ENCODE peak calls at places on chromosomes 7 and 10, in nine cellular contexts. F is glutamatergic neuron, R is testis, T is RPMI7951, P is GDM1, B is NCI-H1092 treated with DMSO at 0.1 percent for 48 hours, V is mammary epithelial cell, U is GM20000, J is DMS 273 treated with DMSO at 0.1 percent for 48 hours. N is an unnamed sample.

GRCh38 chr7:2571409-2571808 is 12.6 kb downstream of the IQCE start:
- DNase-seq in F (no peak), V (no peak), J (no peak), U (no peak), T (no peak), P (no peak), R (no peak), B (no peak), N (no peak)

GRCh38 chr7:919114-919442 is 35.4 kb downstream of the ADAP1 start:
- DNase-seq in P (no peak), U (no peak), J (no peak), F (peak; percentile 9), B (no peak), V (no peak), T (no peak), R (no peak), N (no peak)

GRCh38 chr10:15320522-15321203 is 50.4 kb downstream of the FAM171A1 start:
- DNase-seq in B (no peak), R (no peak), T (no peak), V (no peak), J (no peak), U (no peak), P (no peak), F (no peak), N (no peak)

GRCh38 chr7:115096262-115096661 is 174.4 kb downstream of the MDFIC start:
- DNase-seq in P (no peak), T (peak; percentile 5), R (no peak), B (no peak), U (no peak), F (no peak), J (no peak), V (no peak), N (no peak)

GRCh38 chr10:34152434-34152833 is 662.7 kb downstream of the PARD3 start:
- DNase-seq in P (no peak), V (no peak), B (no peak), U (no peak), F (no peak), R (no peak), T (no peak), J (no peak), N (no peak)

GRCh38 chr10:31886885-31887284 is 41.7 kb downstream of the ARHGAP12 start:
- DNase-seq in V (no peak), F (no peak), J (no peak), U (no peak), B (no peak), R (no peak), P (no peak), T (no peak), N (no peak)

GRCh38 chr7:116315293-116315692 is 105.0 kb downstream of the TES start:
- DNase-seq in B (no peak), T (peak; percentile 88), F (no peak), U (no peak), P (no peak), J (no peak), V (peak; percentile 98), R (no peak), N (no peak)

GRCh38 chr10:130171196-130171595 is 35.0 kb downstream of the GLRX3 start:
- DNase-seq in T (no peak), P (peak; percentile 45), R (no peak), F (no peak), U (peak; percentile 15), B (no peak), V (no peak), J (no peak), N (no peak)

GRCh38 chr10:97464226-97464625 is 18.3 kb downstream of the ZDHHC16 start:
- DNase-seq in V (no peak), T (no peak), F (no peak), J (no peak), R (no peak), B (no peak), P (no peak), U (no peak), N (no peak)

GRCh38 chr10:77504870-77505257 is 132.7 kb downstream of the KCNMA1 start:
- DNase-seq in B (no peak), F (no peak), U (no peak), V (peak; percentile 98), P (no peak), T (peak; percentile 58), R (no peak), J (peak; percentile 43), N (peak; percentile 84)

GRCh38 chr10:90062786-90063185 is 361.4 kb downstream of the KIF20B start:
- DNase-seq in T (peak; percentile 31), P (no peak), F (no peak), R (no peak), J (no peak), U (no peak), B (no peak), V (no peak), N (no peak)

GRCh38 chr10:71241899-71242620 is 29.7 kb downstream of the UNC5B start:
- DNase-seq in F (no peak), U (no peak), R (peak; percentile 68), J (no peak), V (no peak), B (peak; percentile 14), T (peak; percentile 85), P (peak; percentile 33), N (no peak)

GRCh38 chr10:114684085-114684821 is 26.2 kb upstream of the ABLIM1 start:
- DNase-seq in U (no peak), F (no peak), B (no peak), T (no peak), P (peak; percentile 18), V (no peak), J (no peak), R (no peak), N (peak; percentile 39)

GRCh38 chr10:115355162-115355760 is 262.1 kb downstream of the ATRNL1 start:
- DNase-seq in P (peak; percentile 25), F (peak; percentile 26), V (peak; percentile 50), J (no peak), U (peak; percentile 44), R (peak; percentile 46), T (peak; percentile 20), B (peak; percentile 43), N (peak; percentile 91)

GRCh38 chr10:11750420-11750819 is 8.2 kb downstream of the ECHDC3 start:
- DNase-seq in T (no peak), P (no peak), J (no peak), F (no peak), U (no peak), R (no peak), V (no peak), B (no peak), N (no peak)

GRCh38 chr7:88789480-88790064 is 6.0 kb downstream of the TEX47 start:
- DNase-seq in J (no peak), T (peak; percentile 9), B (peak; percentile 38), F (no peak), R (no peak), U (peak; percentile 6), P (no peak), V (peak; percentile 11), N (peak; percentile 77)

GRCh38 chr10:81873932-81874816 is 820 bp upstream of the NRG3 start:
- DNase-seq in P (no peak), U (peak; percentile 46), V (peak; percentile 12), F (peak; percentile 87), T (no peak), B (peak; percentile 15), R (peak; percentile 74), J (no peak), N (peak; percentile 93)

GRCh38 chr10:28331821-28332220 is 29.0 kb upstream of the MPP7 start:
- DNase-seq in J (no peak), U (no peak), B (peak; percentile 15), F (no peak), P (no peak), V (peak; percentile 93), R (no peak), T (peak; percentile 76), N (peak; percentile 83)

GRCh38 chr10:118569241-118569881 is 26.1 kb downstream of the PRLHR start:
- DNase-seq in V (no peak), P (no peak), R (peak; percentile 26), U (no peak), T (peak; percentile 34), J (no peak), F (no peak), B (no peak), N (peak; percentile 49)

GRCh38 chr10:117137031-117137910 is 799 bp downstream of the VAX1 start:
- DNase-seq in J (no peak), F (peak; percentile 58), B (no peak), R (no peak), P (no peak), V (peak; percentile 45), T (peak; percentile 21), U (peak; percentile 46), N (peak; percentile 54)

GRCh38 chr10:72069751-72070501 is 18.4 kb downstream of the SPOCK2 start:
- DNase-seq in V (no peak), J (peak; percentile 11), R (peak; percentile 55), B (no peak), U (no peak), F (no peak), P (peak; percentile 35), T (no peak), N (peak; percentile 19)

GRCh38 chr10:103479135-103479534 is at the start of gene CALHM3:
- DNase-seq in V (peak; percentile 46), J (no peak), P (no peak), U (no peak), B (no peak), T (peak; percentile 83), F (no peak), R (no peak), N (peak; percentile 47)

GRCh38 chr10:35387768-35388167 is 51.5 kb downstream of the CCNY start:
- DNase-seq in R (no peak), T (peak; percentile 54), J (no peak), U (no peak), P (no peak), F (no peak), B (no peak), V (peak; percentile 47), N (peak; percentile 45)

GRCh38 chr10:513393-513792 is 176.1 kb downstream of the DIP2C start:
- DNase-seq in P (no peak), T (no peak), J (no peak), V (no peak), B (no peak), R (no peak), U (no peak), F (no peak), N (no peak)

GRCh38 chr10:110534571-110534970 is 32.9 kb upstream of the SMC3 start:
- DNase-seq in V (no peak), B (no peak), J (no peak), P (no peak), T (no peak), U (no peak), F (no peak), R (no peak), N (no peak)

GRCh38 chr7:108263364-108263951 is 133.3 kb upstream of the LAMB4 start:
- DNase-seq in U (no peak), R (no peak), P (no peak), B (peak; percentile 99), J (peak; percentile 73), T (no peak), V (no peak), F (no peak), N (peak; percentile 92)

GRCh38 chr7:17593854-17594419 is 295.5 kb downstream of the AHR start:
- DNase-seq in T (peak; percentile 40), R (no peak), U (no peak), P (no peak), F (no peak), V (no peak), B (no peak), J (no peak), N (no peak)

GRCh38 chr10:63675171-63675570 is 154.0 kb downstream of the REEP3 start:
- DNase-seq in B (no peak), P (no peak), T (no peak), F (no peak), J (no peak), R (peak; percentile 28), V (no peak), U (no peak), N (no peak)

GRCh38 chr7:80334908-80335307 is 177.0 kb downstream of the GNAT3 start:
- DNase-seq in B (no peak), R (no peak), T (no peak), P (no peak), V (no peak), U (no peak), F (no peak), J (no peak), N (peak; percentile 51)